ENCODE peak calls at places on chromosomes 5 and 9, in six cellular contexts. F is mesendoderm, K is brain microvascular endothelial cell, J is SK-N-SH, M is RWPE1, R is neural progenitor cell. Q is an unnamed sample.

GRCh38 chr5:174693697-174694400 is 30.5 kb upstream of the MSX2 start:
- DNase-seq in J (no peak), R (no peak), F (no peak), K (no peak), M (no peak), Q (peak)

GRCh38 chr9:35863583-35863982 is 6.6 kb downstream of the OR13J1 start:
- DNase-seq in J (no peak), F (no peak), R (no peak), K (no peak), M (no peak), Q (no peak)

GRCh38 chr5:169331292-169331852 is 30.4 kb upstream of the SLIT3 start:
- DNase-seq in R (peak), M (no peak), J (no peak), F (peak), K (no peak), Q (no peak)

GRCh38 chr5:138955013-138955660 is 80.0 kb upstream of the LRRTM2 start:
- DNase-seq in M (no peak), K (no peak), F (no peak), J (peak), R (no peak), Q (no peak)

GRCh38 chr5:179290681-179291540 is 54.4 kb downstream of the ADAMTS2 start:
- DNase-seq in F (no peak), J (no peak), R (no peak), M (no peak), K (no peak), Q (no peak)

GRCh38 chr9:78015242-78015641 is 16.4 kb downstream of the GNAQ start:
- DNase-seq in R (no peak), K (no peak), J (no peak), F (no peak), M (no peak), Q (no peak)

GRCh38 chr5:36305571-36306326 is 4.0 kb upstream of the RANBP3L start:
- DNase-seq in R (no peak), J (peak), K (peak), F (peak), M (peak), Q (peak)

GRCh38 chr9:105438136-105438839 is 9.5 kb upstream of the FSD1L start:
- DNase-seq in F (no peak), R (no peak), M (no peak), K (peak), J (no peak), Q (no peak)

GRCh38 chr5:94159144-94159543 is 417.7 kb upstream of the POU5F2 start:
- DNase-seq in F (peak), R (no peak), J (no peak), K (no peak), M (no peak), Q (no peak)

GRCh38 chr5:170603578-170604565 is 100.1 kb downstream of the KCNIP1 start:
- DNase-seq in K (peak), F (peak), R (peak), M (peak), J (peak), Q (peak)

GRCh38 chr5:131068893-131069643 is 96.0 kb downstream of the HINT1 start:
- DNase-seq in M (no peak), K (no peak), F (no peak), R (no peak), J (no peak), Q (peak)

GRCh38 chr5:134582281-134582680 is 50.3 kb downstream of the SAR1B start:
- DNase-seq in J (no peak), F (no peak), R (no peak), M (no peak), K (no peak), Q (no peak)

GRCh38 chr5:134582941-134583340 is 49.7 kb downstream of the SAR1B start:
- DNase-seq in F (no peak), K (no peak), J (no peak), M (no peak), R (no peak), Q (no peak)

GRCh38 chr5:134579284-134579771 is 53.3 kb downstream of the SAR1B start:
- DNase-seq in J (no peak), M (no peak), R (no peak), K (no peak), F (no peak), Q (no peak)

GRCh38 chr5:134580001-134580460 is 52.6 kb downstream of the SAR1B start:
- DNase-seq in J (peak), K (no peak), F (no peak), R (no peak), M (no peak), Q (no peak)

DNA sequence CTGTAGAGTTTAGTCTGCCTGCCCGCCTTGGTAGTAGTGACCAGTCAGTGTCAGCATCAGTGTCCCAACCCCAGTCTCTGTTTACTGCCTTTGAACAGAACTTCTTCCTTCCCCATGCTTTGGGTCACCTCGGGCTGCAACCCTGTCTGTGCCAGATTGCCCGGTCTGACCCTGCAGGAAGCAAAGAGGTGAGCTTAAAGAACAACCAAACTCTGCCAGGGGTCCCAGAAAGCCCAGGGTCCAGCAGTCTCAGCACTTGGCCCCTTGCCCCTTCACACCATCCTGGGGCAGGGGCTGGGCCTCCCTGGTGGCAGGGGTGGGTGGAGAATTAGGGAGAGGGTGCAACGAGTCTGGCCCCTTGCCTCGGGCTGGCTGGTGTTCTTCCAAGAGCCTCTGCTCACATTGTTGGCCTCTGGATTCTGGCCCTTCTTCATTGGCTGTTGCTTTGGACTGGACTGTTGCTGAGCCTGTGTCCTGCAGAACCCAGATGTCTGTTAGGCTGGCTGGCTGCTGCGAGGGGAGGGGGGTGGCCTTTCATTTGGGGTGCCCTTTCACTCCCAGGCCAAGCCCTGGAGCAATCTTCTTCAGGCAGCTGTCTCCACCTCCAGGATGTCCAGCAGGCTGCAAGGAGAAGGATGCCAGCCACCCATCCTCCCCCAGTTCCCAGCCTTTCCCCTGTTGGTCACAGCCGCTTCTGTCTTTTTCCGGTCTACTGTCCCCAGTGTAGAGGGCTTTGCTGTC is 51.2 kb downstream of the SAR1B start:
- DNase-seq in R (no peak), M (no peak), K (no peak), F (no peak), J (peak), Q (no peak)
- H3K27ac ChIP-seq in R (no peak), M (peak), K (no peak), F (no peak), J (peak), Q (no peak)

DNA sequence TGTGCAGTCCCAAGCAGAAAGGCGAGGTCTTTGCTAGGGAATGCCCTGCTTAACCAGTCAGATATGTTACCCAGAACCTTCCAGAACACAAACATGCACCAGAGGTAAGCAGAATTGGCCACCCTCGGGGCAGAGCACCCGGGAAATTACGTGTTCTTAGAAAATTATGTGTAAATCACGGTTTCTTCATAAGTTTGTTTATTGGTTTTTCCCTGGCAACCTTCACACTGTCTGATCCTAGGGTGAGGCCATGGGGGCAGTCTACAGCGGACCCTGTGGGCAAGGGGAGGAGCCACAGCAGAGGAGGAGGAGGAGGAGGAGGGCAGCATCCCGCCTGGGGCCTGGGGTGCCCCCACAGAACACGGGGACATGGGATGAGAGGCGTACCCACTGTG is 31.4 kb downstream of the RXRA start:
- DNase-seq in R (no peak), M (peak), F (no peak), K (no peak), J (no peak), Q (no peak)
- H3K27ac ChIP-seq in R (no peak), M (peak), F (no peak), K (no peak), J (no peak), Q (peak)

GRCh38 chr9:97403746-97404316 is 8.1 kb upstream of the TDRD7 start:
- DNase-seq in M (no peak), K (no peak), R (no peak), J (no peak), F (no peak), Q (no peak)

GRCh38 chr9:97411440-97411788 is 482 bp upstream of the TDRD7 start:
- DNase-seq in F (no peak), M (no peak), R (no peak), K (no peak), J (no peak), Q (no peak)

GRCh38 chr9:97408562-97408961 is 3.3 kb upstream of the TDRD7 start:
- DNase-seq in F (no peak), R (no peak), K (no peak), J (no peak), M (no peak), Q (no peak)

GRCh38 chr9:97405551-97405950 is 6.3 kb upstream of the TDRD7 start:
- DNase-seq in F (no peak), R (no peak), K (no peak), M (no peak), J (no peak), Q (no peak)

DNA sequence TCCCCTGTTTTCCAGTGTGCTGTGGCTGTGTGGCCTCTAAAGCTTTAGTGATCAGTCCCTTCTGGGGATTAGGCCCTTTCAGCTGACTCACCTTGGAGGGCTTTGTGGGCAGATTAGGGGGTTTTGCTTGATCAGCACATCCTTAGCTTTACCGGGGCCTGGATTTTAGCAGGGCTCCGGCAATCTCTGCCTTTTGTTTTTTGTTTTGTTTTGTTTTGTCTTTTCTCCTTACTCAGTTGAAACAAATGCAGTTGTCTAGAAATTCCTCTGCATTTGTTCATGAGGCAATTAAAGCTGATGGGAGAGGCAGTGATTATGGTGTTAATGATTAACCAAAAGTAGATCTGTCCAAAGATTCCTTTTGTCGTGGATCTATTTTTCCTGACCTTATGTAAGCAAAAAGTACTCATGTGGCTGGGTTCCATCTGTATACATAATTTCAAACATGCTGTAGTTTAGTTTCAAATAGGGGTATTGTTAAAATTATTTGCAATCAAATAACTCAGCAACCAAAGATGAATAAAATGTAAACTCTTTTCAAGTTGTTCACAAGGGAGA is 5.2 kb upstream of the TDRD7 start:
- DNase-seq in M (no peak), J (no peak), K (no peak), R (peak), F (no peak), Q (no peak)
- H3K27ac ChIP-seq in M (no peak), J (no peak), K (no peak), R (no peak), F (no peak), Q (no peak)

GRCh38 chr5:88678780-88679491 is 204.0 kb downstream of the MEF2C start:
- DNase-seq in J (no peak), M (no peak), F (no peak), R (no peak), K (no peak), Q (no peak)

GRCh38 chr5:88680253-88681132 is 202.5 kb downstream of the MEF2C start:
- DNase-seq in M (peak), J (peak), K (no peak), F (peak), R (peak), Q (peak)

GRCh38 chr5:88681402-88681801 is 201.6 kb downstream of the MEF2C start:
- DNase-seq in R (no peak), M (no peak), J (no peak), K (no peak), F (no peak), Q (no peak)

GRCh38 chr5:88677943-88678779 is 204.8 kb downstream of the MEF2C start:
- DNase-seq in J (no peak), K (no peak), M (no peak), F (no peak), R (peak), Q (no peak)

GRCh38 chr5:88679638-88680037 is 203.3 kb downstream of the MEF2C start:
- DNase-seq in R (peak), K (no peak), F (no peak), J (no peak), M (no peak), Q (no peak)
- H3K27ac ChIP-seq in R (no peak), K (no peak), F (no peak), J (no peak), M (no peak), Q (no peak)

GRCh38 chr5:98770158-98770910 is 3.1 kb upstream of the RGMB start:
- DNase-seq in M (no peak), J (peak), F (peak), R (peak), K (peak), Q (peak)

GRCh38 chr5:98767563-98767962 is 5.9 kb upstream of the RGMB start:
- DNase-seq in F (no peak), M (no peak), J (no peak), R (peak), K (no peak), Q (no peak)

GRCh38 chr5:98769256-98770157 is 4.0 kb upstream of the RGMB start:
- DNase-seq in M (peak), F (peak), J (peak), R (peak), K (peak), Q (peak)

GRCh38 chr5:98769006-98769255 is 4.5 kb upstream of the RGMB start:
- DNase-seq in J (peak), R (peak), M (no peak), K (no peak), F (no peak), Q (no peak)

GRCh38 chr5:98768160-98769005 is 5.1 kb upstream of the RGMB start:
- DNase-seq in R (peak), J (peak), M (peak), K (peak), F (peak), Q (peak)
- H3K27ac ChIP-seq in R (no peak), J (peak), M (peak), K (peak), F (peak), Q (peak)

GRCh38 chr5:157327771-157328170 is 61.8 kb downstream of the CYFIP2 start:
- DNase-seq in M (no peak), K (no peak), R (no peak), J (no peak), F (no peak), Q (no peak)
- H3K27ac ChIP-seq in M (no peak), K (peak), R (no peak), J (no peak), F (no peak), Q (no peak)

GRCh38 chr5:5006548-5006947 is 133.6 kb upstream of the ADAMTS16 start:
- DNase-seq in J (no peak), K (no peak), R (no peak), F (no peak), M (no peak), Q (no peak)
- H3K27ac ChIP-seq in J (no peak), K (no peak), R (no peak), F (no peak), M (no peak), Q (no peak)

DNA sequence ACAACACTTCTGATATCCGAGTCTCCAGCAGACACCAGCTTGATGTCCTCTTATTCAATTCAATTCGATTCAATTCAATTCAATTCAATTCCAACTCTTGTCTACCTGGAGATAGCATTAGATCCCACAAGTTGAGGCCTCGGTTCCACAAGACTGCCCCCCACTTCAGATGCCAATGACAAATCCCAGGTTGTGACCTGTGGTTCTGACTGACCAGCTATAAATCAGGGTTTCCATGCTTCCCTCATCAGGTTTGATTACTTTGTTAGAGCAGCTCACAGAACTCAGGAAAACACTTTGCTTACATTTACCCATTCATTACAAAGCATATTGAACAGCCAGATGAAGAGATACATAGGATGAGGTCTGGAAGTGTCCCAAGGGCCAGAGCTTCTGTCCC is 82.6 kb downstream of the ALDH7A1 start:
- DNase-seq in F (no peak), M (no peak), R (no peak), K (no peak), J (no peak), Q (no peak)
- H3K27ac ChIP-seq in F (no peak), M (no peak), R (no peak), K (no peak), J (no peak), Q (peak)

DNA sequence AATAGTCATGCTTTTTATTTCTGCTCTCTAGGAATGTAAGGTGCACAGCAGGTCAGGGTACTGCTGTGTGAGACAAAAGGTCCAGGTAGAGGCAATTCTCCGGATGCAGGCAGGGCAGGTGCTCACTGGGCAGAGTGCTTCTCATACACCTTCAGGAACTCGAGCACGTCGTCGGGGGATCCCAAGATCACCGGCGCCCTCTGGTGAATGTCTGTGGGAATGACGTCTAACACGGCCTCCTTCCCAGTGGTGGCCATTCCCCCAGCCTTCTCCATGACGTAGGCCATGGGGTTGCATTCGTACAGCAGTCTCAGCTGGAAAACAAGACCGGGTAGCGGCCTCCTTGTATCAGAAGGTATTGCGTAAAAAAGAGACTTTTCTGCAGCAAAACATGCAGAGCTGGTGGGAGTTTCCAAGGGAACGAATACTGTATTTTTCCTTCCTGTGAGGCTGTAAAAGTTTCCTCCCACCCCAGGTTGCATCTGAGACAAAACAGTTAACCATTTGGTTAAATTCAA is 9.7 kb upstream of the FBP2 start:
- DNase-seq in R (peak), K (peak), M (peak), F (peak), J (peak), Q (peak)
- H3K27ac ChIP-seq in R (no peak), K (no peak), M (no peak), F (no peak), J (peak), Q (no peak)

GRCh38 chr9:129875181-129875611 is 39.9 kb downstream of the USP20 start:
- DNase-seq in M (no peak), K (no peak), F (peak), R (no peak), J (peak), Q (no peak)
- H3K27ac ChIP-seq in M (no peak), K (no peak), F (no peak), R (no peak), J (no peak), Q (no peak)

Q was measured in thyroid gland.